ENCODE peak calls at places on chromosomes 6 and 20, in four cellular contexts. One of them, this sample, is unnamed.

GRCh38 chr6:13378669-13379590 is 50.6 kb upstream of the TBC1D7 start:
- DNase-seq in K562: no peak
- DNase-seq in HepG2: no peak
- DNase-seq in HCT116: no peak
- DNase-seq in this sample: no peak

GRCh38 chr6:149716584-149716983 is 1.3 kb downstream of the LATS1 start:
- DNase-seq in K562: no peak
- DNase-seq in HepG2: no peak
- DNase-seq in HCT116: no peak
- DNase-seq in this sample: no peak

GRCh38 chr6:133757330-133757729 is 131.6 kb upstream of the TCF21 start:
- DNase-seq in K562: no peak
- DNase-seq in HepG2: no peak
- DNase-seq in HCT116: no peak
- DNase-seq in this sample: no peak

GRCh38 chr6:41049548-41049947 is 3.5 kb upstream of the APOBEC2 start:
- DNase-seq in K562: no peak
- DNase-seq in HepG2: no peak
- DNase-seq in HCT116: no peak
- DNase-seq in this sample: no peak

GRCh38 chr6:56637640-56638039 is 5.0 kb downstream of the DST start:
- DNase-seq in K562: no peak
- DNase-seq in HepG2: peak; percentile 67
- DNase-seq in HCT116: peak; percentile 49
- DNase-seq in this sample: peak; percentile 7

GRCh38 chr20:38252292-38253288 is 7.9 kb downstream of the KIAA1755 start:
- DNase-seq in K562: no peak
- DNase-seq in HepG2: no peak
- DNase-seq in HCT116: no peak
- DNase-seq in this sample: no peak

GRCh38 chr6:10033223-10033829 is 381.5 kb downstream of the TFAP2A start:
- DNase-seq in K562: no peak
- DNase-seq in HepG2: peak; percentile 53
- DNase-seq in HCT116: no peak
- DNase-seq in this sample: no peak

GRCh38 chr6:139940741-139941712 is 566.6 kb upstream of the CITED2 start:
- DNase-seq in K562: no peak
- DNase-seq in HepG2: no peak
- DNase-seq in HCT116: no peak
- DNase-seq in this sample: peak; percentile 17

GRCh38 chr6:123214433-123214832 is 218.4 kb downstream of the CLVS2 start:
- DNase-seq in K562: no peak
- DNase-seq in HepG2: no peak
- DNase-seq in HCT116: no peak
- DNase-seq in this sample: no peak

GRCh38 chr6:21996425-21997207 is 300.2 kb downstream of the PRL start:
- DNase-seq in K562: no peak
- DNase-seq in HepG2: no peak
- DNase-seq in HCT116: no peak
- DNase-seq in this sample: no peak

GRCh38 chr20:57266251-57267157 is at the start of gene BMP7:
- DNase-seq in K562: no peak
- DNase-seq in HepG2: no peak
- DNase-seq in HCT116: no peak
- DNase-seq in this sample: no peak

GRCh38 chr20:1674990-1675389 is 17.4 kb upstream of the SIRPG start:
- DNase-seq in K562: no peak
- DNase-seq in HepG2: no peak
- DNase-seq in HCT116: no peak
- DNase-seq in this sample: no peak

GRCh38 chr6:144434308-144434990 is 149.3 kb downstream of the UTRN start:
- DNase-seq in K562: no peak
- DNase-seq in HepG2: no peak
- DNase-seq in HCT116: no peak
- DNase-seq in this sample: no peak

GRCh38 chr6:7615611-7616383 is 25.8 kb downstream of the SNRNP48 start:
- DNase-seq in K562: peak; percentile 62
- DNase-seq in HepG2: peak; percentile 72
- DNase-seq in HCT116: peak; percentile 48
- DNase-seq in this sample: no peak

GRCh38 chr6:15344186-15344506 is 98.3 kb downstream of the JARID2 start:
- DNase-seq in K562: no peak
- DNase-seq in HepG2: no peak
- DNase-seq in HCT116: no peak
- DNase-seq in this sample: no peak

GRCh38 chr20:24095753-24096152 is 107.2 kb upstream of the GGTLC1 start:
- DNase-seq in K562: no peak
- DNase-seq in HepG2: no peak
- DNase-seq in HCT116: no peak
- DNase-seq in this sample: no peak

GRCh38 chr6:44489912-44490604 is 102.6 kb downstream of the CDC5L start:
- DNase-seq in K562: no peak
- DNase-seq in HepG2: no peak
- DNase-seq in HCT116: peak; percentile 16
- DNase-seq in this sample: no peak

GRCh38 chr6:46453756-46454316 is 37.4 kb downstream of the RCAN2 start:
- DNase-seq in K562: no peak
- DNase-seq in HepG2: no peak
- DNase-seq in HCT116: no peak
- DNase-seq in this sample: no peak

GRCh38 chr6:1363729-1364572 is 25.4 kb upstream of the FOXF2 start:
- DNase-seq in K562: no peak
- DNase-seq in HepG2: no peak
- DNase-seq in HCT116: peak; percentile 18
- DNase-seq in this sample: no peak

GRCh38 chr20:609371-609964 is 641 bp downstream of the TCF15 start:
- DNase-seq in K562: peak; percentile 30
- DNase-seq in HepG2: no peak
- DNase-seq in HCT116: no peak
- DNase-seq in this sample: no peak

GRCh38 chr6:53854843-53855567 is 60.2 kb downstream of the LRRC1 start:
- DNase-seq in K562: no peak
- DNase-seq in HepG2: peak; percentile 91
- DNase-seq in HCT116: no peak
- DNase-seq in this sample: peak; percentile 44

GRCh38 chr6:130967502-130968469 is 95.3 kb downstream of the EPB41L2 start:
- DNase-seq in K562: no peak
- DNase-seq in HepG2: no peak
- DNase-seq in HCT116: no peak
- DNase-seq in this sample: no peak

GRCh38 chr20:60203451-60203850 is 245.2 kb downstream of the CDH26 start:
- DNase-seq in K562: no peak
- DNase-seq in HepG2: no peak
- DNase-seq in HCT116: no peak
- DNase-seq in this sample: no peak

GRCh38 chr6:81241717-81242116 is 510.8 kb downstream of the TENT5A start:
- DNase-seq in K562: no peak
- DNase-seq in HepG2: peak; percentile 38
- DNase-seq in HCT116: peak; percentile 27
- DNase-seq in this sample: no peak

GRCh38 chr20:59400666-59401065 is 100.3 kb downstream of the EDN3 start:
- DNase-seq in K562: no peak
- DNase-seq in HepG2: no peak
- DNase-seq in HCT116: no peak
- DNase-seq in this sample: no peak

GRCh38 chr20:46084805-46085792 is 4.7 kb downstream of the NCOA5 start:
- DNase-seq in K562: no peak
- DNase-seq in HepG2: peak; percentile 73
- DNase-seq in HCT116: no peak
- DNase-seq in this sample: no peak

GRCh38 chr6:170522565-170523183 is 30.4 kb downstream of the PSMB1 start:
- DNase-seq in K562: no peak
- DNase-seq in HepG2: no peak
- DNase-seq in HCT116: peak; percentile 12
- DNase-seq in this sample: no peak

GRCh38 chr20:8155848-8156602 is 24.0 kb downstream of the PLCB1 start:
- DNase-seq in K562: no peak
- DNase-seq in HepG2: peak; percentile 47
- DNase-seq in HCT116: no peak
- DNase-seq in this sample: no peak

GRCh38 chr20:23008673-23009072 is 26.4 kb upstream of the SSTR4 start:
- DNase-seq in K562: no peak
- DNase-seq in HepG2: no peak
- DNase-seq in HCT116: no peak
- DNase-seq in this sample: no peak

GRCh38 chr20:2140561-2140960 is 38.9 kb downstream of the STK35 start:
- DNase-seq in K562: no peak
- DNase-seq in HepG2: no peak
- DNase-seq in HCT116: no peak
- DNase-seq in this sample: no peak

GRCh38 chr6:30821862-30822784 is 62.2 kb upstream of the DDR1 start:
- DNase-seq in K562: peak; percentile 51
- DNase-seq in HepG2: peak; percentile 70
- DNase-seq in HCT116: no peak
- DNase-seq in this sample: no peak

GRCh38 chr20:57241592-57241991 is 24.8 kb downstream of the BMP7 start:
- DNase-seq in K562: no peak
- DNase-seq in HepG2: no peak
- DNase-seq in HCT116: no peak
- DNase-seq in this sample: no peak

GRCh38 chr6:4668271-4669179 is 107.7 kb upstream of the CDYL start:
- DNase-seq in K562: no peak
- DNase-seq in HepG2: no peak
- DNase-seq in HCT116: no peak
- DNase-seq in this sample: no peak

GRCh38 chr6:93388070-93388469 is 31.3 kb downstream of the EPHA7 start:
- DNase-seq in K562: no peak
- DNase-seq in HepG2: no peak
- DNase-seq in HCT116: no peak
- DNase-seq in this sample: no peak

GRCh38 chr20:46520976-46521579 is 7.7 kb upstream of the ZNF334 start:
- DNase-seq in K562: peak; percentile 36
- DNase-seq in HepG2: peak; percentile 80
- DNase-seq in HCT116: peak; percentile 44
- DNase-seq in this sample: peak; percentile 25

GRCh38 chr20:43658068-43658722 is 8.7 kb upstream of the MYBL2 start:
- DNase-seq in K562: no peak
- DNase-seq in HepG2: peak; percentile 79
- DNase-seq in HCT116: no peak
- DNase-seq in this sample: no peak

DNA sequence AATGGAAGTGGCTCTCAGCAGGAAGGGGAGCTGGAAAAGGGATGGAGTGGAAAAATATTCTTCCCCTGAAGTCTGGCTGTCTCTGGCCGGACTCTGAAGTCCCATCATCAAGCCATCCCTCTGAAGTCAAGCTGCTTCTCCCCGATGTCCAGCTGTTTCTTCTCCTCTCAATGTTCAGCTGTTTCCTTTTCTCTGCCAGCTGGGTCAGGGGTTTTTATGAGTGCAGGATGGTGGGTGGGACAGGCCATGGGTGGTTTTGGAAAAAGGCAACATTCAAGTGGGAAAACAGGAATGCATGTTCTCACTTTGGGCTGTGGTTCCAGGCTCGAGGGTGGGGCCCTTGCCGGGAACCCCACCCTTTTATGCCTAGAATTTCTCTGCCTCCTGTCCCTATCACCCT is 48.4 kb upstream of the FAM184A start:
- DNase-seq in K562: no peak
- DNase-seq in HepG2: no peak
- DNase-seq in HCT116: no peak
- DNase-seq in this sample: no peak
- TF ChIP-seq ATF3 in K562: no peak
- TF ChIP-seq ATF3 in HepG2: no peak
- TF ChIP-seq ATF3 in HCT116: no peak
- TF ChIP-seq ATF3 in this sample: no peak

GRCh38 chr6:136403166-136403980 is 113.7 kb upstream of the BCLAF1 start:
- DNase-seq in K562: peak; percentile 47
- DNase-seq in HepG2: no peak
- DNase-seq in HCT116: peak; percentile 76
- DNase-seq in this sample: no peak
- H3K27ac ChIP-seq in K562: peak overlapping the region; percentile 75
- H3K27ac ChIP-seq in HepG2: no peak overlapping the region
- H3K27ac ChIP-seq in HCT116: peak overlapping the region; percentile 30
- H3K27ac ChIP-seq in this sample: no peak overlapping the region

GRCh38 chr6:168711049-168711640 is 270.2 kb downstream of the SMOC2 start:
- DNase-seq in K562: peak; percentile 32
- DNase-seq in HepG2: no peak
- DNase-seq in HCT116: no peak
- DNase-seq in this sample: no peak
- TF ChIP-seq ATF3 in K562: no peak
- TF ChIP-seq ATF3 in HepG2: no peak
- TF ChIP-seq ATF3 in HCT116: no peak
- TF ChIP-seq ATF3 in this sample: no peak

DNA sequence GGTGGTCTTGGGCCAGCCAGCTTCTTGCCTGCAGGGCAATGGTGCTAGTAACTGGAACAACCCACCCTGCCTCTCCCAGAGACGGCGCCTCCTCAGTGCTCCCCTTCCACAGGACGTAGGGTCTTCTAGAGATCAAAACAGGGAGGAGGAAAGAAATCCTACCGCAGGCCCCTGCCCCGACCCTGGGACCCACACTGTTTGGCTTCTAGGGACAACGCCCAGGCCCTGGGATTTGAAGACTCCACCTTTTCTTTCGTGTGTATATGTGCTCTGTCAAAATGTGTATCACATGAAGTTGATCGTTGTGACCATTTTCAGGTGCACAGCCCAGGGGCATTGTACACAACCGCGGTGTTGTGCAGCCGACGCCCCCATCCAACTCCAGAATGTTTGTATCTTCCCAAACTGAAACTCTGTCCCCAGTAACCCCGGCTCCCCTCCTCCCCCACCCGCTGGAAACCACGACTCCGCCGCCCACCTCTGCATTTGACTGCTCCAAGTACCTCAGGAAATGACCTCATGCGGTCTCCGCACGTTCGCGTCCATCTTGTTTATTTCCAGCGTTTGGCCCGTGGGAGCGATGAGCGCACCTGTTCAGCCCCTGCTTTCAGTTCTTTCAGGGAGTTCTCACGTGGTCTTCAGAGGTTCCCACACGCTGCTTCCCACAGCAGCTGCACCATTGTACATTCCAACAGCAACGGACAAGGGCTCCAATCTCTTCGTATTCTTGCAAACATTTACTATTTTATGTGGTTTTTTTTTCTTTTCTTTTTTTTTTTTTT is 3.4 kb upstream of the BHLHE23 start:
- DNase-seq in K562: peak; percentile 35
- DNase-seq in HepG2: no peak
- DNase-seq in HCT116: no peak
- DNase-seq in this sample: peak; percentile 97
- H3K27ac ChIP-seq in K562: no peak overlapping the region
- H3K27ac ChIP-seq in HepG2: no peak overlapping the region
- H3K27ac ChIP-seq in HCT116: no peak overlapping the region
- H3K27ac ChIP-seq in this sample: peak overlapping the region; percentile 97

GRCh38 chr20:62437430-62437829 is 10.1 kb upstream of the RBBP8NL start:
- DNase-seq in K562: no peak
- DNase-seq in HepG2: no peak
- DNase-seq in HCT116: no peak
- DNase-seq in this sample: no peak
- TF ChIP-seq ATF3 in K562: no peak
- TF ChIP-seq ATF3 in HepG2: no peak
- TF ChIP-seq ATF3 in HCT116: no peak
- TF ChIP-seq ATF3 in this sample: no peak